ENCODE peak calls at places on chromosomes 4 and X, in ten cellular contexts. Z is pancreas; R is CD8-positive, alpha-beta memory T cell; K is astrocyte; I is H9; Q is IMR-90; S is cardiac muscle cell; H is CD4-positive, CD25-positive, alpha-beta regulatory T cell; T is uterus; N is A673. O is an unnamed sample. For H3K4me1, the result is how much of the 10 kb centered on the place peaks cover.

GRCh38 chr4:3791910-3792542 is 25.8 kb downstream of the ADRA2C start:
- DNase-seq in Z (peak), R (no peak), K (peak), I (peak), Q (peak), S (peak), H (peak), T (no peak), N (peak), O (peak)

GRCh38 chr4:108109111-108109510 is 59.6 kb downstream of the LEF1 start:
- DNase-seq in Z (no peak), R (no peak), K (no peak), I (no peak), Q (no peak), S (no peak), H (no peak), T (no peak), N (no peak), O (no peak)

GRCh38 chr4:165011403-165011802 is 20.4 kb upstream of the TRIM60 start:
- DNase-seq in Z (no peak), R (no peak), K (no peak), I (no peak), Q (no peak), S (no peak), H (no peak), T (no peak), N (no peak), O (no peak)

GRCh38 chrX:139932077-139932900 is 564 bp downstream of the ATP11C start:
- DNase-seq in Z (peak), R (peak), K (no peak), I (no peak), Q (peak), S (peak), H (no peak), T (peak), N (peak), O (peak)

GRCh38 chr4:16077786-16078185 is 6.0 kb downstream of the PROM1 start:
- DNase-seq in Z (no peak), R (no peak), K (no peak), I (no peak), Q (no peak), S (no peak), H (no peak), T (no peak), N (no peak), O (no peak)

GRCh38 chr4:185912779-185913178 is 100.8 kb upstream of the SORBS2 start:
- DNase-seq in Z (no peak), R (no peak), K (no peak), I (no peak), Q (no peak), S (no peak), H (no peak), T (no peak), N (peak), O (no peak)

GRCh38 chr4:126361287-126361686 is 1046.5 kb downstream of the FAT4 start:
- DNase-seq in Z (no peak), R (no peak), K (no peak), I (no peak), Q (no peak), S (no peak), H (no peak), T (no peak), N (no peak), O (no peak)

GRCh38 chr4:13829457-13829856 is 201.9 kb upstream of the BOD1L1 start:
- DNase-seq in Z (no peak), R (no peak), K (no peak), I (no peak), Q (peak), S (no peak), H (no peak), T (no peak), N (no peak), O (no peak)

GRCh38 chr4:152939655-152940054 is 3.5 kb downstream of the FHDC1 start:
- DNase-seq in Z (no peak), R (no peak), K (no peak), I (no peak), Q (no peak), S (no peak), H (no peak), T (no peak), N (no peak), O (no peak)

GRCh38 chr4:7007944-7008343 is 35.2 kb upstream of the TADA2B start:
- DNase-seq in Z (no peak), R (no peak), K (no peak), I (peak), Q (peak), S (no peak), H (peak), T (no peak), N (no peak), O (no peak)

GRCh38 chrX:132631579-132632232 is 142.9 kb upstream of the MBNL3 start:
- DNase-seq in Z (no peak), R (no peak), K (no peak), I (no peak), Q (peak), S (peak), H (peak), T (no peak), N (peak), O (no peak)

GRCh38 chr4:167035390-167035789 is 198.9 kb downstream of the SPOCK3 start:
- DNase-seq in Z (no peak), R (no peak), K (no peak), I (no peak), Q (no peak), S (no peak), H (no peak), T (no peak), N (no peak), O (no peak)

GRCh38 chrX:48466696-48467095 is 3.4 kb downstream of the SLC38A5 start:
- DNase-seq in Z (peak), R (no peak), K (no peak), I (peak), Q (no peak), S (no peak), H (peak), T (no peak), N (no peak), O (no peak)

GRCh38 chr4:146632770-146633470 is 5.8 kb upstream of the POU4F2 start:
- DNase-seq in Z (no peak), R (no peak), K (no peak), I (no peak), Q (no peak), S (no peak), H (no peak), T (no peak), N (no peak), O (no peak)

GRCh38 chrX:100316987-100317386 is 93.1 kb downstream of the PCDH19 start:
- DNase-seq in Z (no peak), R (no peak), K (peak), I (no peak), Q (no peak), S (no peak), H (no peak), T (no peak), N (peak), O (peak)

GRCh38 chr4:8504279-8505007 is 63.9 kb downstream of the TRMT44 start:
- DNase-seq in Z (no peak), R (no peak), K (no peak), I (no peak), Q (no peak), S (no peak), H (no peak), T (peak), N (no peak), O (no peak)

GRCh38 chr4:168654206-168655174 is 157.6 kb downstream of the PALLD start:
- DNase-seq in Z (no peak), R (no peak), K (no peak), I (no peak), Q (no peak), S (no peak), H (no peak), T (no peak), N (no peak), O (no peak)

GRCh38 chr4:101825953-101826352 is 35.4 kb downstream of the BANK1 start:
- DNase-seq in Z (no peak), R (no peak), K (no peak), I (no peak), Q (no peak), S (no peak), H (no peak), T (no peak), N (no peak), O (no peak)

GRCh38 chr4:140255467-140255866 is 101.5 kb upstream of the MAML3 start:
- DNase-seq in Z (no peak), R (no peak), K (peak), I (no peak), Q (peak), S (no peak), H (no peak), T (no peak), N (no peak), O (no peak)

GRCh38 chr4:125975861-125976397 is 661.2 kb downstream of the FAT4 start:
- DNase-seq in Z (no peak), R (no peak), K (no peak), I (no peak), Q (no peak), S (no peak), H (no peak), T (no peak), N (peak), O (no peak)

GRCh38 chrX:7272301-7272700 is 124.3 kb upstream of the PUDP start:
- DNase-seq in Z (no peak), R (no peak), K (no peak), I (no peak), Q (no peak), S (no peak), H (no peak), T (no peak), N (no peak), O (no peak)

GRCh38 chr4:28287837-28288236 is 1427.2 kb downstream of the STIM2 start:
- DNase-seq in Z (no peak), R (no peak), K (peak), I (no peak), Q (peak), S (no peak), H (no peak), T (no peak), N (peak), O (no peak)

GRCh38 chr4:39730067-39730466 is 32.1 kb downstream of the UBE2K start:
- DNase-seq in Z (no peak), R (no peak), K (peak), I (no peak), Q (no peak), S (peak), H (no peak), T (no peak), N (no peak), O (no peak)

GRCh38 chr4:89836031-89836777 is 757 bp downstream of the SNCA start:
- DNase-seq in Z (peak), R (no peak), K (no peak), I (peak), Q (no peak), S (peak), H (no peak), T (peak), N (no peak), O (no peak)

GRCh38 chr4:83108101-83108861 is 6.2 kb downstream of the PLAC8 start:
- DNase-seq in Z (no peak), R (no peak), K (no peak), I (no peak), Q (no peak), S (no peak), H (peak), T (no peak), N (no peak), O (no peak)

GRCh38 chrX:143472334-143472938 is 44.8 kb downstream of the SPANXN3 start:
- DNase-seq in Z (no peak), R (no peak), K (no peak), I (no peak), Q (no peak), S (no peak), H (no peak), T (no peak), N (no peak), O (no peak)

GRCh38 chr4:101199507-101200285 is 147.6 kb downstream of the PPP3CA start:
- DNase-seq in Z (no peak), R (no peak), K (peak), I (no peak), Q (peak), S (peak), H (no peak), T (no peak), N (no peak), O (no peak)

GRCh38 chr4:18138076-18138665 is 116.6 kb upstream of the LCORL start:
- DNase-seq in Z (no peak), R (no peak), K (no peak), I (no peak), Q (no peak), S (no peak), H (no peak), T (no peak), N (no peak), O (no peak)

GRCh38 chr4:9997881-9998280 is 23.4 kb downstream of the SLC2A9 start:
- DNase-seq in Z (no peak), R (no peak), K (peak), I (no peak), Q (no peak), S (no peak), H (no peak), T (no peak), N (no peak), O (no peak)

GRCh38 chr4:67576538-67576937 is 18.0 kb downstream of the STAP1 start:
- DNase-seq in Z (no peak), R (no peak), K (no peak), I (no peak), Q (no peak), S (no peak), H (no peak), T (no peak), N (no peak), O (no peak)
- H3K4me1 ChIP-seq in Z (under half), R (under half), K (under half), I (under half), Q (under half), S (under half), H (under half), T (under half), N (under half), O (under half)

GRCh38 chrX:41097326-41097725 is 12.1 kb downstream of the USP9X start:
- DNase-seq in Z (no peak), R (no peak), K (no peak), I (no peak), Q (no peak), S (no peak), H (no peak), T (no peak), N (no peak), O (no peak)

GRCh38 chrX:41095174-41095573 is 9.9 kb downstream of the USP9X start:
- DNase-seq in Z (no peak), R (no peak), K (no peak), I (no peak), Q (no peak), S (no peak), H (no peak), T (no peak), N (no peak), O (no peak)

GRCh38 chrX:41090568-41091238 is 5.5 kb downstream of the USP9X start:
- DNase-seq in Z (no peak), R (no peak), K (no peak), I (no peak), Q (peak), S (no peak), H (no peak), T (no peak), N (no peak), O (no peak)

GRCh38 chrX:41095962-41096955 is 11.0 kb downstream of the USP9X start:
- DNase-seq in Z (no peak), R (no peak), K (no peak), I (no peak), Q (no peak), S (no peak), H (no peak), T (no peak), N (no peak), O (no peak)

GRCh38 chrX:41092776-41093175 is 7.5 kb downstream of the USP9X start:
- DNase-seq in Z (no peak), R (no peak), K (no peak), I (no peak), Q (no peak), S (no peak), H (no peak), T (no peak), N (no peak), O (no peak)
- H3K4me1 ChIP-seq in Z (under half), R (half or more), K (under half), I (under half), Q (under half), S (under half), H (half or more), T (under half), N (under half), O (under half)

GRCh38 chr4:145484240-145484846 is 2.7 kb downstream of the SMAD1 start:
- DNase-seq in Z (no peak), R (no peak), K (no peak), I (no peak), Q (no peak), S (no peak), H (no peak), T (no peak), N (no peak), O (no peak)

GRCh38 chr4:145488310-145488709 is 6.7 kb downstream of the SMAD1 start:
- DNase-seq in Z (no peak), R (no peak), K (no peak), I (no peak), Q (no peak), S (no peak), H (no peak), T (no peak), N (no peak), O (no peak)

GRCh38 chr4:145485120-145485519 is 3.5 kb downstream of the SMAD1 start:
- DNase-seq in Z (no peak), R (no peak), K (no peak), I (no peak), Q (no peak), S (no peak), H (no peak), T (no peak), N (no peak), O (no peak)

GRCh38 chr4:145487626-145488025 is 6.0 kb downstream of the SMAD1 start:
- DNase-seq in Z (no peak), R (no peak), K (no peak), I (no peak), Q (no peak), S (no peak), H (peak), T (no peak), N (peak), O (no peak)

GRCh38 chr4:145486603-145487002 is 5.0 kb downstream of the SMAD1 start:
- DNase-seq in Z (no peak), R (no peak), K (no peak), I (no peak), Q (no peak), S (no peak), H (no peak), T (no peak), N (no peak), O (no peak)
- H3K4me1 ChIP-seq in Z (under half), R (under half), K (under half), I (under half), Q (under half), S (under half), H (under half), T (under half), N (under half), O (half or more)

GRCh38 chr4:124505211-124505610 is 207.3 kb downstream of the ANKRD50 start:
- DNase-seq in Z (no peak), R (no peak), K (no peak), I (no peak), Q (no peak), S (no peak), H (no peak), T (no peak), N (no peak), O (no peak)
- H3K4me1 ChIP-seq in Z (under half), R (under half), K (under half), I (under half), Q (under half), S (under half), H (under half), T (under half), N (under half), O (under half)

GRCh38 chrX:129779747-129780146 is at the start of gene SASH3:
- DNase-seq in Z (no peak), R (peak), K (no peak), I (no peak), Q (no peak), S (no peak), H (peak), T (no peak), N (no peak), O (peak)

GRCh38 chrX:129781134-129782014 is 1.6 kb downstream of the SASH3 start:
- DNase-seq in Z (no peak), R (peak), K (no peak), I (no peak), Q (no peak), S (no peak), H (peak), T (no peak), N (no peak), O (peak)

GRCh38 chrX:129777218-129777768 is 2.5 kb upstream of the SASH3 start:
- DNase-seq in Z (peak), R (peak), K (no peak), I (no peak), Q (no peak), S (no peak), H (peak), T (no peak), N (no peak), O (peak)

GRCh38 chrX:129780441-129781105 is 824 bp downstream of the SASH3 start:
- DNase-seq in Z (no peak), R (no peak), K (no peak), I (no peak), Q (no peak), S (no peak), H (no peak), T (no peak), N (no peak), O (no peak)

DNA sequence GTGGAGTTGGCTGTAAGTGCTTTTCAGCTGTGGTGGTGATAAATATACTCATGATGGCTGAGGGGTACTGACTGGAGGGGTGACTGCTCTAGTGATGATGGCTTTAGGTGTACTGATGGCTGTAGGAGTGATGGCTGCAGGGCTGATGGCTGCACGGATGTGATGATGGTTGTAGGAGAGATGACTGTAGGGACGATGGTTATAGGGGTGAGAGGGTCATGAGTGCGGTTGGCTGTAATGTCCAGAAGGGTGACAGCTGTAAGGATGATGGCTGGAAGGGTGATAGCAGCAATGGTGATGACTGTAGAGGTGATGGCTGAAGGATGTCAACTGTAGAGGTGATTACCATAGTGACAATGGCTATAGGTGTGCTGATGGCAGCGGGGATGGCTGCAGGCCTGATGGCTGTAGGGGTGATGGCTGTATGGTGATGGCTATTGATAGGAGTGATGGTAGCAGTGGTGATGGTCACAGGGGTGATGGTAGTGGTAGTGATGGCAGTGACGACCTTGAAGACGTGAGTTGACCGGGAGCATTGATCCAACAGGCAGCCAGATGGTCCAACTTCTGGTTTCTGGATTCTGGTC is 570 bp upstream of the SASH3 start:
- DNase-seq in Z (no peak), R (no peak), K (no peak), I (no peak), Q (no peak), S (no peak), H (no peak), T (no peak), N (no peak), O (no peak)
- H3K4me1 ChIP-seq in Z (under half), R (half or more), K (under half), I (under half), Q (under half), S (under half), H (half or more), T (under half), N (under half), O (under half)

GRCh38 chrX:150034788-150035187 is 96.5 kb upstream of the EOLA2 start:
- DNase-seq in Z (no peak), R (no peak), K (no peak), I (no peak), Q (no peak), S (no peak), H (no peak), T (no peak), N (no peak), O (no peak)
- H3K4me1 ChIP-seq in Z (under half), R (under half), K (under half), I (under half), Q (under half), S (under half), H (under half), T (under half), N (under half), O (under half)

DNA sequence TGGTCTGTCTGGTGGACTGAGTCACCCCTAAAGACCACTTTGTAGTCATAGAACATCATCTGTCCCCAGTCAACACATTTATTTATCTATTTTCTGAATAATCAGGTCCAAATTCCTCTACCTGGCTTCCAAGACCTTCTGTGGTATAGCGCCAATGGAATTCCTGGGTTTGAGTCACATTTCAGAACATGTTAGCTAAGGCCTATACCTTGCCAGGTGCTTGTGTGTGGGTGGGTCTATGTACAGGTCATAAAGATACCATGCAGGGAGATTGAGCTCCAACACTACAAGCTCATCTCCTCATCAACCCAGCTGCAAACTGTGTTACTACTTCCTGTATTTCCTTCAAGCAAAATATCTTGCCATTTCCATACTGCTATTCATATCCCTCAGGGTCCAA is 113.3 kb downstream of the TRAPPC11 start:
- DNase-seq in Z (no peak), R (no peak), K (no peak), I (no peak), Q (no peak), S (no peak), H (no peak), T (no peak), N (no peak), O (no peak)
- H3K4me1 ChIP-seq in Z (under half), R (under half), K (under half), I (under half), Q (under half), S (under half), H (under half), T (under half), N (under half), O (under half)

DNA sequence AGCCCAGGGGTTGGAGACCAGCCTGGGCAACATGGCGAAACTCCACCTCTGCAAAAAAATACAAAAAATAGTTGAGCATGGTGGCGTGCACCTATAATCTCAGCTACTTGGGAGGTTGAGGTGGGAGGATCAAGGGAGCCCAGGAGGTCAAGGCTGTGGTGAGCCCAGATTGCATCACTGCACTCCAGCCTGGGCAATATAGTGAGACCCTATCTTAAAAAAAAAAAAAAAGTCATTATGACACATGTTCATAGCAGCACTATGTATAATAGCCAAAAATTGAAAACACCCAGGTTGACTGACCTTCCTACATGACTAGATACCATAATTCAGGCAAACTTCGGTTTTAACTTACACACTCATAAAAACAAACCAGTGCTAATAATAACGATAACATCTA is 90.8 kb upstream of the RBPJ start:
- DNase-seq in Z (no peak), R (no peak), K (no peak), I (no peak), Q (no peak), S (no peak), H (no peak), T (no peak), N (no peak), O (no peak)
- H3K4me1 ChIP-seq in Z (under half), R (under half), K (under half), I (under half), Q (under half), S (under half), H (under half), T (under half), N (under half), O (under half)